ENCODE peak calls at places on chromosomes 13 and 19, in nine cellular contexts. One of them, this sample, is unnamed.
A peak's percentile ranks its signal among the peaks of the same experiment; 100 is the strongest.

GRCh38 chr13:32548837-32549236 is 10.2 kb upstream of the N4BP2L2 start:
- DNase-seq in CD8-positive, alpha-beta memory T cell: no peak
- DNase-seq in pancreas: no peak
- DNase-seq in right lobe of liver: no peak
- DNase-seq in MM.1S: no peak
- DNase-seq in mesendoderm: no peak
- DNase-seq in ovary: no peak
- DNase-seq in uterus: no peak
- DNase-seq in transverse colon: no peak
- DNase-seq in this sample: no peak

GRCh38 chr19:57576661-57577060 is 2.0 kb downstream of the ZNF416 start:
- DNase-seq in CD8-positive, alpha-beta memory T cell: no peak
- DNase-seq in pancreas: no peak
- DNase-seq in right lobe of liver: no peak
- DNase-seq in MM.1S: no peak
- DNase-seq in mesendoderm: no peak
- DNase-seq in ovary: no peak
- DNase-seq in uterus: no peak
- DNase-seq in transverse colon: no peak
- DNase-seq in this sample: no peak

GRCh38 chr13:101453784-101454201 is 1.3 kb downstream of the ITGBL1 start:
- DNase-seq in CD8-positive, alpha-beta memory T cell: no peak
- DNase-seq in pancreas: peak; percentile 77
- DNase-seq in right lobe of liver: peak; percentile 22
- DNase-seq in MM.1S: peak; percentile 71
- DNase-seq in mesendoderm: no peak
- DNase-seq in ovary: peak; percentile 14
- DNase-seq in uterus: no peak
- DNase-seq in transverse colon: peak; percentile 9
- DNase-seq in this sample: no peak

GRCh38 chr19:43633520-43633919 is 6.1 kb downstream of the CADM4 start:
- DNase-seq in CD8-positive, alpha-beta memory T cell: no peak
- DNase-seq in pancreas: no peak
- DNase-seq in right lobe of liver: no peak
- DNase-seq in MM.1S: no peak
- DNase-seq in mesendoderm: no peak
- DNase-seq in ovary: no peak
- DNase-seq in uterus: no peak
- DNase-seq in transverse colon: no peak
- DNase-seq in this sample: no peak

GRCh38 chr13:26584713-26585112 is 27.2 kb downstream of the WASF3 start:
- DNase-seq in CD8-positive, alpha-beta memory T cell: no peak
- DNase-seq in pancreas: no peak
- DNase-seq in right lobe of liver: no peak
- DNase-seq in MM.1S: no peak
- DNase-seq in mesendoderm: no peak
- DNase-seq in ovary: no peak
- DNase-seq in uterus: no peak
- DNase-seq in transverse colon: no peak
- DNase-seq in this sample: no peak

GRCh38 chr13:76764429-76764828 is 121.8 kb downstream of the KCTD12 start:
- DNase-seq in CD8-positive, alpha-beta memory T cell: no peak
- DNase-seq in pancreas: no peak
- DNase-seq in right lobe of liver: peak; percentile 33
- DNase-seq in MM.1S: no peak
- DNase-seq in mesendoderm: peak; percentile 18
- DNase-seq in ovary: no peak
- DNase-seq in uterus: peak; percentile 32
- DNase-seq in transverse colon: peak; percentile 16
- DNase-seq in this sample: no peak

GRCh38 chr13:24053505-24054251 is 106.8 kb upstream of the SPATA13 start:
- DNase-seq in CD8-positive, alpha-beta memory T cell: peak; percentile 37
- DNase-seq in pancreas: no peak
- DNase-seq in right lobe of liver: peak; percentile 51
- DNase-seq in MM.1S: peak; percentile 86
- DNase-seq in mesendoderm: peak; percentile 94
- DNase-seq in ovary: peak; percentile 64
- DNase-seq in uterus: peak; percentile 27
- DNase-seq in transverse colon: peak; percentile 72
- DNase-seq in this sample: peak; percentile 61

GRCh38 chr13:48542581-48543341 is 9.9 kb upstream of the RCBTB2 start:
- DNase-seq in CD8-positive, alpha-beta memory T cell: no peak
- DNase-seq in pancreas: peak; percentile 59
- DNase-seq in right lobe of liver: peak; percentile 38
- DNase-seq in MM.1S: no peak
- DNase-seq in mesendoderm: peak; percentile 63
- DNase-seq in ovary: peak; percentile 61
- DNase-seq in uterus: peak; percentile 47
- DNase-seq in transverse colon: peak; percentile 43
- DNase-seq in this sample: no peak

GRCh38 chr13:40402931-40403412 is 263.5 kb downstream of the FOXO1 start:
- DNase-seq in CD8-positive, alpha-beta memory T cell: no peak
- DNase-seq in pancreas: no peak
- DNase-seq in right lobe of liver: no peak
- DNase-seq in MM.1S: no peak
- DNase-seq in mesendoderm: peak; percentile 31
- DNase-seq in ovary: peak; percentile 46
- DNase-seq in uterus: peak; percentile 52
- DNase-seq in transverse colon: no peak
- DNase-seq in this sample: no peak

GRCh38 chr13:40404407-40404806 is 262.0 kb downstream of the FOXO1 start:
- DNase-seq in CD8-positive, alpha-beta memory T cell: no peak
- DNase-seq in pancreas: no peak
- DNase-seq in right lobe of liver: no peak
- DNase-seq in MM.1S: no peak
- DNase-seq in mesendoderm: no peak
- DNase-seq in ovary: no peak
- DNase-seq in uterus: no peak
- DNase-seq in transverse colon: no peak
- DNase-seq in this sample: no peak

GRCh38 chr13:40406405-40407138 is 259.9 kb downstream of the FOXO1 start:
- DNase-seq in CD8-positive, alpha-beta memory T cell: no peak
- DNase-seq in pancreas: no peak
- DNase-seq in right lobe of liver: no peak
- DNase-seq in MM.1S: no peak
- DNase-seq in mesendoderm: no peak
- DNase-seq in ovary: no peak
- DNase-seq in uterus: no peak
- DNase-seq in transverse colon: no peak
- DNase-seq in this sample: no peak

GRCh38 chr13:40403509-40404241 is 262.8 kb downstream of the FOXO1 start:
- DNase-seq in CD8-positive, alpha-beta memory T cell: no peak
- DNase-seq in pancreas: no peak
- DNase-seq in right lobe of liver: no peak
- DNase-seq in MM.1S: no peak
- DNase-seq in mesendoderm: no peak
- DNase-seq in ovary: peak; percentile 33
- DNase-seq in uterus: no peak
- DNase-seq in transverse colon: no peak
- DNase-seq in this sample: no peak

GRCh38 chr13:40404967-40405716 is 261.3 kb downstream of the FOXO1 start:
- DNase-seq in CD8-positive, alpha-beta memory T cell: no peak
- DNase-seq in pancreas: no peak
- DNase-seq in right lobe of liver: no peak
- DNase-seq in MM.1S: no peak
- DNase-seq in mesendoderm: no peak
- DNase-seq in ovary: no peak
- DNase-seq in uterus: no peak
- DNase-seq in transverse colon: no peak
- DNase-seq in this sample: no peak
- H3K27ac ChIP-seq in CD8-positive, alpha-beta memory T cell: no peak overlapping the region
- H3K27ac ChIP-seq in pancreas: no peak overlapping the region
- H3K27ac ChIP-seq in right lobe of liver: no peak overlapping the region
- H3K27ac ChIP-seq in MM.1S: no peak overlapping the region
- H3K27ac ChIP-seq in mesendoderm: no peak overlapping the region
- H3K27ac ChIP-seq in ovary: no peak overlapping the region
- H3K27ac ChIP-seq in uterus: peak overlapping the region; percentile 89
- H3K27ac ChIP-seq in transverse colon: no peak overlapping the region
- H3K27ac ChIP-seq in this sample: no peak overlapping the region

GRCh38 chr13:96091164-96091931 is 1.4 kb downstream of the HS6ST3 start:
- DNase-seq in CD8-positive, alpha-beta memory T cell: no peak
- DNase-seq in pancreas: peak; percentile 74
- DNase-seq in right lobe of liver: peak; percentile 20
- DNase-seq in MM.1S: no peak
- DNase-seq in mesendoderm: peak; percentile 46
- DNase-seq in ovary: peak; percentile 20
- DNase-seq in uterus: peak; percentile 43
- DNase-seq in transverse colon: no peak
- DNase-seq in this sample: no peak

GRCh38 chr13:96089749-96090239 is at the start of gene HS6ST3:
- DNase-seq in CD8-positive, alpha-beta memory T cell: no peak
- DNase-seq in pancreas: peak; percentile 87
- DNase-seq in right lobe of liver: peak; percentile 49
- DNase-seq in MM.1S: peak; percentile 61
- DNase-seq in mesendoderm: peak; percentile 70
- DNase-seq in ovary: peak; percentile 12
- DNase-seq in uterus: peak; percentile 18
- DNase-seq in transverse colon: no peak
- DNase-seq in this sample: no peak

GRCh38 chr13:96090240-96091101 is 564 bp downstream of the HS6ST3 start:
- DNase-seq in CD8-positive, alpha-beta memory T cell: no peak
- DNase-seq in pancreas: peak; percentile 77
- DNase-seq in right lobe of liver: peak; percentile 19
- DNase-seq in MM.1S: peak; percentile 23
- DNase-seq in mesendoderm: peak; percentile 28
- DNase-seq in ovary: peak; percentile 18
- DNase-seq in uterus: no peak
- DNase-seq in transverse colon: no peak
- DNase-seq in this sample: no peak

GRCh38 chr13:96091932-96092253 is 2.0 kb downstream of the HS6ST3 start:
- DNase-seq in CD8-positive, alpha-beta memory T cell: no peak
- DNase-seq in pancreas: no peak
- DNase-seq in right lobe of liver: no peak
- DNase-seq in MM.1S: no peak
- DNase-seq in mesendoderm: peak; percentile 27
- DNase-seq in ovary: no peak
- DNase-seq in uterus: no peak
- DNase-seq in transverse colon: no peak
- DNase-seq in this sample: no peak

GRCh38 chr13:96093296-96094006 is 3.5 kb downstream of the HS6ST3 start:
- DNase-seq in CD8-positive, alpha-beta memory T cell: no peak
- DNase-seq in pancreas: no peak
- DNase-seq in right lobe of liver: no peak
- DNase-seq in MM.1S: no peak
- DNase-seq in mesendoderm: no peak
- DNase-seq in ovary: no peak
- DNase-seq in uterus: no peak
- DNase-seq in transverse colon: no peak
- DNase-seq in this sample: no peak
- H3K27me3 ChIP-seq in CD8-positive, alpha-beta memory T cell: no peaks in the 10 kb centered on the region
- H3K27me3 ChIP-seq in pancreas: no peaks in the 10 kb centered on the region
- H3K27me3 ChIP-seq in right lobe of liver: peaks cover 17% of the 10 kb centered on the region
- H3K27me3 ChIP-seq in MM.1S: peaks cover 9% of the 10 kb centered on the region
- H3K27me3 ChIP-seq in mesendoderm: peaks cover 13% of the 10 kb centered on the region
- H3K27me3 ChIP-seq in ovary: no peaks in the 10 kb centered on the region
- H3K27me3 ChIP-seq in uterus: peaks cover 3% of the 10 kb centered on the region
- H3K27me3 ChIP-seq in transverse colon: peaks cover 70% of the 10 kb centered on the region
- H3K27me3 ChIP-seq in this sample: no peaks in the 10 kb centered on the region

GRCh38 chr19:34316247-34316646 is 48.7 kb upstream of the GPI start:
- DNase-seq in CD8-positive, alpha-beta memory T cell: no peak
- DNase-seq in pancreas: no peak
- DNase-seq in right lobe of liver: no peak
- DNase-seq in MM.1S: no peak
- DNase-seq in mesendoderm: no peak
- DNase-seq in ovary: no peak
- DNase-seq in uterus: no peak
- DNase-seq in transverse colon: no peak
- DNase-seq in this sample: no peak

GRCh38 chr19:34316741-34317241 is 48.2 kb upstream of the GPI start:
- DNase-seq in CD8-positive, alpha-beta memory T cell: no peak
- DNase-seq in pancreas: no peak
- DNase-seq in right lobe of liver: no peak
- DNase-seq in MM.1S: no peak
- DNase-seq in mesendoderm: no peak
- DNase-seq in ovary: no peak
- DNase-seq in uterus: no peak
- DNase-seq in transverse colon: peak; percentile 23
- DNase-seq in this sample: no peak

GRCh38 chr19:34319785-34320184 is 45.2 kb upstream of the GPI start:
- DNase-seq in CD8-positive, alpha-beta memory T cell: no peak
- DNase-seq in pancreas: no peak
- DNase-seq in right lobe of liver: no peak
- DNase-seq in MM.1S: no peak
- DNase-seq in mesendoderm: no peak
- DNase-seq in ovary: no peak
- DNase-seq in uterus: no peak
- DNase-seq in transverse colon: no peak
- DNase-seq in this sample: no peak

GRCh38 chr19:34319230-34319585 is 45.8 kb upstream of the GPI start:
- DNase-seq in CD8-positive, alpha-beta memory T cell: no peak
- DNase-seq in pancreas: no peak
- DNase-seq in right lobe of liver: no peak
- DNase-seq in MM.1S: no peak
- DNase-seq in mesendoderm: no peak
- DNase-seq in ovary: no peak
- DNase-seq in uterus: no peak
- DNase-seq in transverse colon: no peak
- DNase-seq in this sample: no peak

DNA sequence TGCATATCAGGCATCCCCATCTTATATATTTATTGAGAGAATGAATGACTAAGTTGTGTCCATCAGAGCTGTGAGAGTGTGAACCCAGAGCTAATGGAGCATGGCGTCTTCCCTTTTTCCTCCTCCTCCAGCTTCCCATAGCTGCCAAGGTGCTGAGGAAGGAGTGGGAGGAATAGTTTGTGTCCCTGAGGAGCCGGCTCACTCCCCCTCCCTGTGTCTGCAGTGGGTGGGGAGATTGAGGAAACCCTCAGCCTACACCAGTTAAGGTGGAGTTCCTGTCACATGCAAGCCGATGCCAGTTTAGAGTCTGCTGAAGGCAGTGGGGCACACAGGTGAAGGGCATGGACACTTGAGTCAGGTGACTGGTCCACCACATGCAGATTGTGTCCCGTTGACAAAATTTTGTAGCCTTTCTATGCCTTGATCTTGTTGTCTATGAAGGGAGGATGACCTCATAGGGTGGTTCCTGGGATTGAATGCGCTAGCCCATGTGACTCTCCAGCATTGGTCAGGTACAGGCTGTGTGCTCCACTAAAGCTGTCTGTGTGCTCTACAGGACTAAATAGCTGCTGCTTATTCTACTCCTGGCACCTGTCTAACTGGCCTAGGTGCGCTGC is 47.6 kb upstream of the GPI start:
- DNase-seq in CD8-positive, alpha-beta memory T cell: peak; percentile 10
- DNase-seq in pancreas: no peak
- DNase-seq in right lobe of liver: no peak
- DNase-seq in MM.1S: no peak
- DNase-seq in mesendoderm: peak; percentile 31
- DNase-seq in ovary: no peak
- DNase-seq in uterus: no peak
- DNase-seq in transverse colon: peak; percentile 28
- DNase-seq in this sample: peak; percentile 49
- H3K27ac ChIP-seq in CD8-positive, alpha-beta memory T cell: peak overlapping the region; percentile 21
- H3K27ac ChIP-seq in pancreas: no peak overlapping the region
- H3K27ac ChIP-seq in right lobe of liver: peak overlapping the region; percentile 17
- H3K27ac ChIP-seq in MM.1S: no peak overlapping the region
- H3K27ac ChIP-seq in mesendoderm: no peak overlapping the region
- H3K27ac ChIP-seq in ovary: peak overlapping the region; percentile 2
- H3K27ac ChIP-seq in uterus: peak overlapping the region; percentile 68
- H3K27ac ChIP-seq in transverse colon: peak overlapping the region; percentile 26
- H3K27ac ChIP-seq in this sample: no peak overlapping the region

DNA sequence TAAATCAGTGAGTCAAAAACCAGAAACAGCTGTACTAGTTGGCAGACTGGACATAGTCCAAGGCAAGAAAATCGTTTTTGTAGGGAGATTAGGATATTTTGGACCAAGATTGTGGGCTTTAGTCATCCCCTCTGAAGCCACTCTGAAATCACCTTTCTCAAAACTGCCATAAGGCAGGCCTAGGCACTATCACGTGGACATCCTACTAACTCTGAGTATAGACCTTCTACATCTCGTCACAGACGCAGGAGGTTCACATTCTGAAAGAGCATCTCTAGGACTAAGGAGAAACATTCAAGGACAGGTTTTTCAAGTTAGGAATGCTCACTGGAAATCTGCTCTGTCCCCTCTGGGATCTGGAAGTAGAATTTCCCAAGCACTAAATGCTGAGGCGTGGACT is 2.4 kb upstream of the RUBCNL start:
- DNase-seq in CD8-positive, alpha-beta memory T cell: no peak
- DNase-seq in pancreas: no peak
- DNase-seq in right lobe of liver: no peak
- DNase-seq in MM.1S: no peak
- DNase-seq in mesendoderm: no peak
- DNase-seq in ovary: no peak
- DNase-seq in uterus: no peak
- DNase-seq in transverse colon: no peak
- DNase-seq in this sample: no peak
- H3K27me3 ChIP-seq in CD8-positive, alpha-beta memory T cell: peaks cover 10% of the 10 kb centered on the region
- H3K27me3 ChIP-seq in pancreas: peaks cover 4% of the 10 kb centered on the region
- H3K27me3 ChIP-seq in right lobe of liver: peaks cover 12% of the 10 kb centered on the region
- H3K27me3 ChIP-seq in MM.1S: peaks cover 15% of the 10 kb centered on the region
- H3K27me3 ChIP-seq in mesendoderm: peaks cover 2% of the 10 kb centered on the region
- H3K27me3 ChIP-seq in ovary: no peaks in the 10 kb centered on the region
- H3K27me3 ChIP-seq in uterus: no peaks in the 10 kb centered on the region
- H3K27me3 ChIP-seq in transverse colon: peaks cover 27% of the 10 kb centered on the region
- H3K27me3 ChIP-seq in this sample: no peaks in the 10 kb centered on the region

This sample was measured in naive thymus-derived CD4-positive, alpha-beta T cell.